ENCODE peak calls at places on chromosome 5, in ten cellular contexts. U is lower lobe of right lung, K is AG10803, S is ovary, V is HCT116, L is cardiac muscle cell, Z is fibroblast of lung, D is aorta, W is skeletal muscle cell, P is PC-3. F is an unnamed sample.

GRCh38 chr5:126519637-126520592 is 75.1 kb downstream of the ALDH7A1 start:
- DNase-seq in U (no peak), K (peak; percentile 36), S (peak; percentile 72), V (no peak), L (no peak), Z (peak; percentile 45), D (no peak), W (no peak), P (no peak), F (peak; percentile 75)

GRCh38 chr5:141826674-141827073 is 51.5 kb downstream of the PCDH1 start:
- DNase-seq in U (no peak), K (no peak), S (no peak), V (no peak), L (no peak), Z (no peak), D (no peak), W (no peak), P (no peak), F (peak; percentile 47)

GRCh38 chr5:13866792-13867191 is 77.7 kb downstream of the DNAH5 start:
- DNase-seq in U (no peak), K (peak; percentile 20), S (no peak), V (no peak), L (peak; percentile 84), Z (peak; percentile 5), D (no peak), W (peak; percentile 0), P (peak; percentile 73), F (no peak)

GRCh38 chr5:133797167-133797566 is 171.3 kb downstream of the C5orf15 start:
- DNase-seq in U (no peak), K (no peak), S (no peak), V (no peak), L (no peak), Z (no peak), D (no peak), W (no peak), P (no peak), F (no peak)

GRCh38 chr5:154421868-154422267 is 23.9 kb upstream of the SAP30L start:
- DNase-seq in U (no peak), K (no peak), S (no peak), V (peak; percentile 18), L (no peak), Z (peak; percentile 16), D (no peak), W (no peak), P (peak; percentile 31), F (no peak)

GRCh38 chr5:10588779-10589447 is 25.0 kb downstream of the ANKRD33B start:
- DNase-seq in U (no peak), K (no peak), S (no peak), V (no peak), L (no peak), Z (no peak), D (no peak), W (no peak), P (no peak), F (no peak)

GRCh38 chr5:179122411-179123108 is 62.4 kb downstream of the ZNF354C start:
- DNase-seq in U (peak; percentile 32), K (no peak), S (no peak), V (no peak), L (no peak), Z (no peak), D (peak; percentile 65), W (no peak), P (no peak), F (no peak)

GRCh38 chr5:15500326-15500958 is 462 bp downstream of the FBXL7 start:
- DNase-seq in U (peak; percentile 48), K (peak; percentile 53), S (peak; percentile 65), V (no peak), L (peak; percentile 30), Z (peak; percentile 50), D (peak; percentile 93), W (no peak), P (no peak), F (peak; percentile 64)

GRCh38 chr5:71974165-71974564 is 133.1 kb upstream of the MAP1B start:
- DNase-seq in U (no peak), K (peak; percentile 21), S (peak; percentile 39), V (no peak), L (no peak), Z (peak; percentile 15), D (no peak), W (peak; percentile 71), P (no peak), F (peak; percentile 28)

GRCh38 chr5:149675467-149676201 is 54.5 kb upstream of the PPARGC1B start:
- DNase-seq in U (peak; percentile 57), K (no peak), S (no peak), V (no peak), L (no peak), Z (no peak), D (no peak), W (no peak), P (no peak), F (no peak)

GRCh38 chr5:88683506-88684135 is 199.4 kb downstream of the MEF2C start:
- DNase-seq in U (no peak), K (no peak), S (no peak), V (no peak), L (no peak), Z (no peak), D (peak; percentile 45), W (no peak), P (peak; percentile 39), F (no peak)

GRCh38 chr5:179238628-179238970 is 106.7 kb downstream of the ADAMTS2 start:
- DNase-seq in U (no peak), K (no peak), S (no peak), V (no peak), L (no peak), Z (no peak), D (no peak), W (no peak), P (no peak), F (peak; percentile 3)

GRCh38 chr5:132484386-132484715 is 6.2 kb downstream of the IRF1 start:
- DNase-seq in U (no peak), K (no peak), S (no peak), V (no peak), L (no peak), Z (no peak), D (peak; percentile 48), W (no peak), P (no peak), F (peak; percentile 20)

GRCh38 chr5:113061851-113062631 is 85.4 kb downstream of the DCP2 start:
- DNase-seq in U (no peak), K (peak; percentile 76), S (no peak), V (no peak), L (no peak), Z (peak; percentile 64), D (no peak), W (no peak), P (peak; percentile 64), F (no peak)

GRCh38 chr5:80632700-80633099 is 21.8 kb upstream of the MSH3 start:
- DNase-seq in U (no peak), K (no peak), S (no peak), V (no peak), L (no peak), Z (no peak), D (no peak), W (no peak), P (no peak), F (no peak)

GRCh38 chr5:81021951-81022687 is 62.0 kb downstream of the RASGRF2 start:
- DNase-seq in U (no peak), K (no peak), S (no peak), V (no peak), L (no peak), Z (no peak), D (no peak), W (no peak), P (no peak), F (no peak)

GRCh38 chr5:99646011-99646647 is 717.3 kb upstream of the CHD1 start:
- DNase-seq in U (no peak), K (no peak), S (no peak), V (no peak), L (no peak), Z (no peak), D (no peak), W (no peak), P (peak; percentile 74), F (no peak)

GRCh38 chr5:43601454-43602260 is 1.3 kb upstream of the NNT start:
- DNase-seq in U (no peak), K (peak; percentile 35), S (no peak), V (no peak), L (peak; percentile 17), Z (peak; percentile 54), D (no peak), W (no peak), P (peak; percentile 42), F (no peak)

GRCh38 chr5:93587919-93588585 is 5.0 kb downstream of the NR2F1 start:
- DNase-seq in U (no peak), K (no peak), S (no peak), V (no peak), L (no peak), Z (no peak), D (no peak), W (no peak), P (no peak), F (no peak)

GRCh38 chr5:91223886-91224285 is 159.2 kb downstream of the ARRDC3 start:
- DNase-seq in U (no peak), K (peak; percentile 75), S (no peak), V (no peak), L (no peak), Z (no peak), D (no peak), W (no peak), P (no peak), F (no peak)

GRCh38 chr5:116442095-116442534 is 132.5 kb downstream of the SEMA6A start:
- DNase-seq in U (no peak), K (peak; percentile 33), S (no peak), V (no peak), L (no peak), Z (peak; percentile 37), D (no peak), W (no peak), P (peak; percentile 80), F (no peak)

GRCh38 chr5:3601929-3602712 is 6.5 kb downstream of the IRX1 start:
- DNase-seq in U (no peak), K (peak; percentile 55), S (no peak), V (no peak), L (peak; percentile 49), Z (no peak), D (no peak), W (no peak), P (no peak), F (no peak)
- H3K4me3 ChIP-seq in U (no peak overlapping the region), K (peak overlapping the region; percentile 62), S (no peak overlapping the region), V (no peak overlapping the region), L (peak overlapping the region; percentile 65), Z (no peak overlapping the region), D (no peak overlapping the region), W (peak overlapping the region; percentile 20), P (no peak overlapping the region), F (no peak overlapping the region)

GRCh38 chr5:172106511-172107356 is 81.3 kb downstream of the STK10 start:
- DNase-seq in U (peak; percentile 63), K (no peak), S (peak; percentile 73), V (no peak), L (peak; percentile 60), Z (peak; percentile 25), D (peak; percentile 90), W (no peak), P (peak; percentile 59), F (peak; percentile 56)
- H3K4me3 ChIP-seq in U (peak overlapping the region; percentile 25), K (peak overlapping the region; percentile 21), S (no peak overlapping the region), V (no peak overlapping the region), L (no peak overlapping the region), Z (no peak overlapping the region), D (no peak overlapping the region), W (peak overlapping the region; percentile 13), P (peak overlapping the region; percentile 30), F (no peak overlapping the region)

GRCh38 chr5:124398471-124398870 is 348.0 kb downstream of the ZNF608 start:
- DNase-seq in U (no peak), K (peak; percentile 37), S (no peak), V (no peak), L (no peak), Z (peak; percentile 54), D (no peak), W (no peak), P (no peak), F (no peak)
- H3K4me3 ChIP-seq in U (no peak overlapping the region), K (no peak overlapping the region), S (no peak overlapping the region), V (no peak overlapping the region), L (no peak overlapping the region), Z (no peak overlapping the region), D (no peak overlapping the region), W (no peak overlapping the region), P (no peak overlapping the region), F (no peak overlapping the region)

GRCh38 chr5:124754206-124754927 is 7.9 kb upstream of the ZNF608 start:
- DNase-seq in U (no peak), K (no peak), S (no peak), V (no peak), L (no peak), Z (peak; percentile 56), D (no peak), W (no peak), P (no peak), F (no peak)
- H3K4me3 ChIP-seq in U (no peak overlapping the region), K (no peak overlapping the region), S (no peak overlapping the region), V (no peak overlapping the region), L (no peak overlapping the region), Z (no peak overlapping the region), D (no peak overlapping the region), W (no peak overlapping the region), P (no peak overlapping the region), F (no peak overlapping the region)